ENCODE peak calls at places on chromosomes 5 and 9, in seven cellular contexts. H is esophagus muscularis mucosa, F is transverse colon, X is prostate gland, J is heart left ventricle, I is body of pancreas, N is IMR-90. L is an unnamed sample.

GRCh38 chr9:93575706-93576295 is 583 bp upstream of the PHF2 start:
- DNase-seq in H (peak; percentile 92), F (peak; percentile 55), X (peak; percentile 46), J (peak; percentile 72), I (peak; percentile 58), N (peak; percentile 16), L (peak; percentile 73)

GRCh38 chr5:15794117-15794985 is 294.4 kb downstream of the FBXL7 start:
- DNase-seq in H (no peak), F (no peak), X (no peak), J (no peak), I (no peak), N (peak; percentile 24), L (no peak)

GRCh38 chr9:69073103-69073502 is 37.6 kb downstream of the FXN start:
- DNase-seq in H (no peak), F (no peak), X (no peak), J (no peak), I (no peak), N (no peak), L (no peak)

GRCh38 chr5:142283304-142283703 is 41.5 kb downstream of the SPRY4 start:
- DNase-seq in H (no peak), F (no peak), X (peak; percentile 15), J (no peak), I (no peak), N (no peak), L (no peak)

GRCh38 chr5:124285071-124285470 is 461.4 kb downstream of the ZNF608 start:
- DNase-seq in H (peak; percentile 34), F (no peak), X (peak; percentile 77), J (no peak), I (peak; percentile 92), N (no peak), L (no peak)

GRCh38 chr5:57499262-57500050 is 16.8 kb upstream of the ACTBL2 start:
- DNase-seq in H (no peak), F (no peak), X (no peak), J (no peak), I (peak; percentile 17), N (peak; percentile 69), L (no peak)

GRCh38 chr5:82494942-82495341 is 216.8 kb upstream of the RPS23 start:
- DNase-seq in H (no peak), F (no peak), X (no peak), J (no peak), I (no peak), N (peak; percentile 5), L (no peak)

GRCh38 chr9:118059520-118060278 is 355.5 kb downstream of the TLR4 start:
- DNase-seq in H (no peak), F (no peak), X (peak; percentile 6), J (peak; percentile 25), I (no peak), N (no peak), L (no peak)

GRCh38 chr5:102863764-102864560 is 108.9 kb downstream of the PAM start:
- DNase-seq in H (no peak), F (no peak), X (no peak), J (no peak), I (no peak), N (peak; percentile 10), L (no peak)

GRCh38 chr5:147485046-147485445 is 24.8 kb downstream of the DPYSL3 start:
- DNase-seq in H (no peak), F (no peak), X (no peak), J (no peak), I (no peak), N (peak; percentile 56), L (no peak)

GRCh38 chr5:23820764-23821471 is 313.5 kb downstream of the PRDM9 start:
- DNase-seq in H (no peak), F (no peak), X (no peak), J (no peak), I (no peak), N (peak; percentile 1), L (no peak)

GRCh38 chr5:40191041-40191550 is 488.6 kb upstream of the PTGER4 start:
- DNase-seq in H (no peak), F (no peak), X (no peak), J (no peak), I (no peak), N (no peak), L (no peak)

GRCh38 chr5:131228646-131229045 is 35.2 kb upstream of the CDC42SE2 start:
- DNase-seq in H (no peak), F (no peak), X (no peak), J (no peak), I (no peak), N (no peak), L (no peak)

GRCh38 chr5:51275428-51275827 is 107.8 kb upstream of the ISL1 start:
- DNase-seq in H (no peak), F (no peak), X (no peak), J (no peak), I (no peak), N (no peak), L (no peak)

GRCh38 chr9:134347996-134348395 is 21.7 kb downstream of the RXRA start:
- DNase-seq in H (no peak), F (no peak), X (no peak), J (no peak), I (no peak), N (no peak), L (no peak)
- TF ChIP-seq POLR2A in H (no peak), F (no peak), X (no peak), J (no peak), I (no peak), N (no peak), L (no peak)

DNA sequence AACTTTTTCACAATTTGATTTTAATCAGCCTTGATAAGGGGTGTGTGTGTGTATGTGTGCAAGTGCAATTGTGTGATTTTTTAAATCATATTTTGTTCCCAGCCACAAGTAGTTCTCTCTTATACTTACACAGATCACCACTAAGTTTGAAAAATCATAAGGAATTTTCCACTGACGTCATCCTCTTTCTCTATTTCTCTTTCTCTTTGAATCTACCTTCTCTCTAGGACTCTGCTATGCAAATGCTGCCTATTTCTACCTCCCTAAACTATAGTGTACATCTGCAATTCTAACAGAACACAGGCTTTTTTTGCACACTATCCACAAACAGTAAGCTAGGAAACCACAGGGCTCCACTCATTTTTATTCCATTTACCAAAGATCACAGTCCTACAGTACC is 254.6 kb upstream of the CYLC2 start:
- DNase-seq in H (no peak), F (no peak), X (no peak), J (no peak), I (no peak), N (no peak), L (no peak)
- H3K9me3 ChIP-seq in H (no peaks in the 10 kb centered on the region), F (no peaks in the 10 kb centered on the region), X (no peaks in the 10 kb centered on the region), J (no peaks in the 10 kb centered on the region), I (no peaks in the 10 kb centered on the region), N (peaks cover 9% of the 10 kb centered on the region), L (no peaks in the 10 kb centered on the region)

GRCh38 chr5:119613937-119614336 is 15.4 kb upstream of the FAM170A start:
- DNase-seq in H (no peak), F (no peak), X (no peak), J (no peak), I (no peak), N (no peak), L (no peak)
- H3K27me3 ChIP-seq in H (no peaks in the 10 kb centered on the region), F (no peaks in the 10 kb centered on the region), X (no peaks in the 10 kb centered on the region), J (no peaks in the 10 kb centered on the region), I (no peaks in the 10 kb centered on the region), N (no peaks in the 10 kb centered on the region), L (no peaks in the 10 kb centered on the region)

DNA sequence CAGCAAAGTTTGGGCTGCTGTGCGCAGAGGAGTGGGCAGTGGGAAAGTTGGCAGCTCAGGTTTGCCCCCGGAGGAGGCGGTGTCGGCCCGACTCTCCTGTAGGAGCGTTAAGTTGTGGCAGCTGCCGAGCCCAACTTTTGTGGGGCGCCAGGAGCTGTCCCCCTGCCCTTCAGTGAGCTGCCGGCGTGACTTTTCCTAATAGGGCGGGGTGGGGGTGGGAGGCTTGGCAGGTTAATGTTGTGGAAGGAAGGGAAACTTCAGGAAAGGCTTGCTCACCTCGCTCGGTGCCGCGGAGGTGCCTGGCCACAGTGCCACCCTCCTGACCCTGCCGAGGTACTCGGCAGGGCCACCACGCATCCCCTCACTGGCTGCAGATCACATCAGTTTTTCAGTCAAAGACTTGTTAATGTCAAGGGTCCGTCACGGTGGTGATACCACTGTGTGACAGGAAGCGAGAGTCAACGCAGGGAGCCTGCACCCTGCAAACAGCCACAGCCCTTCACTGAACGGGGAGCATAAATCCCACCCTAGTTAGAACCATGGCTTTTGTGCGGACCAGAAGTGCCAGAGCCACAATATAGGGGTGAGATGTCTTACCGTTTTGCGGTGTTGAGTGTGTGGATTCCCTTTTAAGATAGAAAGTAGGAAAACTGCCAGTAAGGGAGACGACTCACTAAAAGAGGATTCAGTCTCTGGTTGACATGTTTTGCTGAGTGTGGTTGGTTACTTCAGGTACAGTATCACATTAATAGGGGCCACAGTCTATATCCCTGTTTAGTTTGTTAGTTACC is 746 bp downstream of the LNPEP start:
- DNase-seq in H (no peak), F (peak; percentile 51), X (peak; percentile 27), J (peak; percentile 50), I (peak; percentile 38), N (peak; percentile 31), L (peak; percentile 42)
- TF ChIP-seq POLR2A in H (no peak), F (peak; percentile 17), X (no peak), J (no peak), I (no peak), N (no peak), L (no peak)

DNA sequence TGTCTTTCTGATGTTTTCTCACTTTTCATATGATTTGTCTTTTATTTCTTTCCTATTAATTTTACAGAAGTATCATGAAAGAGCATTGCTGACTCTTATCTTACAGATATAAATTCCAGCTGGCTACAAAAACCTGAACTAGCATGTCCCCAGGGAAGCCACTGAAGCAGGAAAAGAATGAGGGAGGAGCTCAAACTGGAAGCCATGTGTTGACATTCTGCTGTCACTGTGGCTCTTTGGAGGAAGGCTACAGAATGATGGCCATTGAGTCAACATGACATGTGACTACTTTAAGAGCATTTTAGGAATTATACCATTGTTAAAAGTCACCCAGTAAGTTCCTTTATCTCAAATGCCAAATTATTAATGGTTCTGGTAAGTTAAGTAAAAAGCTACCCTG is 638.3 kb upstream of the DMAC1 start:
- DNase-seq in H (no peak), F (no peak), X (no peak), J (no peak), I (no peak), N (no peak), L (no peak)
- H3K9me3 ChIP-seq in H (no peaks in the 10 kb centered on the region), F (no peaks in the 10 kb centered on the region), X (no peaks in the 10 kb centered on the region), J (no peaks in the 10 kb centered on the region), I (no peaks in the 10 kb centered on the region), N (no peaks in the 10 kb centered on the region), L (no peaks in the 10 kb centered on the region)

GRCh38 chr9:95769473-95769872 is 106.0 kb upstream of the ERCC6L2 start:
- DNase-seq in H (no peak), F (no peak), X (no peak), J (no peak), I (no peak), N (no peak), L (no peak)
- H3K27me3 ChIP-seq in H (peaks cover 4% of the 10 kb centered on the region), F (no peaks in the 10 kb centered on the region), X (no peaks in the 10 kb centered on the region), J (no peaks in the 10 kb centered on the region), I (no peaks in the 10 kb centered on the region), N (peaks cover 21% of the 10 kb centered on the region), L (no peaks in the 10 kb centered on the region)

L was measured in ovary.